ENCODE peak calls at places on chromosome 10, in four cellular contexts. R is IMR-90, P is upper lobe of right lung, J is H1. K is an unnamed sample. For H3K4me1, the result is how much of the 10 kb centered on the place peaks cover.

GRCh38 chr10:30854656-30855055 is 177.0 kb downstream of the ZNF438 start:
- DNase-seq in R (no peak), P (no peak), J (no peak), K (no peak)

GRCh38 chr10:72502581-72502980 is 123.3 kb downstream of the MICU1 start:
- DNase-seq in P (no peak), J (no peak), R (peak), K (no peak)

GRCh38 chr10:114403545-114404161 is 649 bp downstream of the AFAP1L2 start:
- DNase-seq in J (no peak), P (no peak), R (no peak), K (no peak)

GRCh38 chr10:77455538-77455937 is 182.1 kb downstream of the KCNMA1 start:
- DNase-seq in J (no peak), P (no peak), R (peak), K (no peak)

GRCh38 chr10:63423489-63423888 is 42.3 kb downstream of the JMJD1C start:
- DNase-seq in P (no peak), R (peak), J (no peak), K (no peak)

GRCh38 chr10:132404911-132405462 is 8.0 kb downstream of the PWWP2B start:
- DNase-seq in P (peak), R (no peak), J (no peak), K (no peak)

GRCh38 chr10:75379234-75379724 is 22.3 kb downstream of the ZNF503 start:
- DNase-seq in J (no peak), R (no peak), P (no peak), K (no peak)

GRCh38 chr10:36602374-36602773 is 523.0 kb upstream of the ANKRD30A start:
- DNase-seq in J (no peak), P (no peak), R (peak), K (no peak)

GRCh38 chr10:32004161-32004591 is 52.0 kb downstream of the KIF5B start:
- DNase-seq in J (no peak), R (no peak), P (no peak), K (peak)

GRCh38 chr10:43962346-43963191 is 313.9 kb upstream of the ZNF32 start:
- DNase-seq in P (peak), R (peak), J (no peak), K (no peak)

GRCh38 chr10:96413151-96413787 is 54.5 kb upstream of the OPALIN start:
- DNase-seq in R (no peak), J (no peak), P (no peak), K (no peak)

GRCh38 chr10:75408911-75409885 is 7.6 kb upstream of the ZNF503 start:
- DNase-seq in P (peak), R (no peak), J (no peak), K (peak)

GRCh38 chr10:95907454-95908253 is at the start of gene CC2D2B:
- DNase-seq in P (peak), R (peak), J (peak), K (peak)

GRCh38 chr10:70274643-70275042 is 9.2 kb downstream of the NPFFR1 start:
- DNase-seq in P (no peak), J (no peak), R (peak), K (no peak)

GRCh38 chr10:88012627-88013026 is 149.2 kb downstream of the PTEN start:
- DNase-seq in J (no peak), P (no peak), R (no peak), K (no peak)

GRCh38 chr10:1151071-1152033 is 95.2 kb downstream of the WDR37 start:
- DNase-seq in J (no peak), P (peak), R (peak), K (no peak)

GRCh38 chr10:73585223-73585784 is 5.8 kb downstream of the USP54 start:
- DNase-seq in R (peak), P (no peak), J (no peak), K (no peak)

GRCh38 chr10:519716-520401 is 169.6 kb downstream of the DIP2C start:
- DNase-seq in R (no peak), P (peak), J (no peak), K (no peak)

GRCh38 chr10:73226663-73227062 is 20.4 kb downstream of the DNAJC9 start:
- DNase-seq in P (no peak), J (no peak), R (no peak), K (no peak)

GRCh38 chr10:97888641-97889262 is 39.1 kb downstream of the GOLGA7B start:
- DNase-seq in P (peak), J (peak), R (peak), K (no peak)

GRCh38 chr10:128274938-128275337 is 148.7 kb upstream of the MKI67 start:
- DNase-seq in R (no peak), J (no peak), P (no peak), K (no peak)

GRCh38 chr10:73819513-73820093 is 8.2 kb upstream of the NDST2 start:
- DNase-seq in P (peak), J (no peak), R (peak), K (peak)

GRCh38 chr10:84076047-84076388 is 63.3 kb upstream of the GHITM start:
- DNase-seq in P (no peak), R (peak), J (no peak), K (no peak)

GRCh38 chr10:119263966-119264621 is 56.7 kb downstream of the GRK5 start:
- DNase-seq in R (no peak), J (no peak), P (no peak), K (no peak)

GRCh38 chr10:102398172-102399020 is 2.9 kb downstream of the NFKB2 start:
- DNase-seq in R (no peak), J (no peak), P (peak), K (no peak)

GRCh38 chr10:35765039-35765662 is 123.1 kb upstream of the FZD8 start:
- DNase-seq in J (no peak), P (peak), R (no peak), K (peak)

GRCh38 chr10:110392860-110393732 is 88.4 kb upstream of the SMNDC1 start:
- DNase-seq in J (no peak), R (peak), P (no peak), K (peak)

GRCh38 chr10:34748767-34749166 is 66.3 kb downstream of the PARD3 start:
- DNase-seq in R (no peak), P (no peak), J (no peak), K (no peak)

GRCh38 chr10:95531041-95531809 is 29.9 kb downstream of the SORBS1 start:
- DNase-seq in P (no peak), J (no peak), R (no peak), K (no peak)

GRCh38 chr10:72981882-72982529 is 27.4 kb upstream of the PLA2G12B start:
- DNase-seq in R (no peak), J (no peak), P (no peak), K (no peak)

GRCh38 chr10:59896186-59896585 is 10.2 kb downstream of the CCDC6 start:
- DNase-seq in J (no peak), P (no peak), R (no peak), K (no peak)

GRCh38 chr10:80443531-80443974 is 10.6 kb upstream of the TSPAN14 start:
- DNase-seq in R (no peak), J (no peak), P (no peak), K (no peak)

GRCh38 chr10:11165591-11166543 is 148.2 kb downstream of the CELF2 start:
- DNase-seq in P (peak), R (no peak), J (no peak), K (peak)

GRCh38 chr10:49571419-49571818 is 32.5 kb upstream of the ERCC6 start:
- DNase-seq in P (no peak), R (peak), J (no peak), K (no peak)

GRCh38 chr10:62811159-62811875 is 4.8 kb downstream of the EGR2 start:
- DNase-seq in J (no peak), R (no peak), P (no peak), K (no peak)

GRCh38 chr10:107894521-107894920 is 730.0 kb upstream of the SORCS1 start:
- DNase-seq in R (no peak), J (no peak), P (no peak), K (no peak)

GRCh38 chr10:85098835-85099521 is 770.6 kb downstream of the CCSER2 start:
- DNase-seq in R (no peak), J (no peak), P (no peak), K (no peak)

GRCh38 chr10:142371-142770 is 7.1 kb downstream of the ZMYND11 start:
- DNase-seq in R (no peak), P (no peak), J (no peak), K (no peak)

GRCh38 chr10:75058142-75058541 is 53.3 kb upstream of the SAMD8 start:
- DNase-seq in J (no peak), R (no peak), P (no peak), K (no peak)

DNA sequence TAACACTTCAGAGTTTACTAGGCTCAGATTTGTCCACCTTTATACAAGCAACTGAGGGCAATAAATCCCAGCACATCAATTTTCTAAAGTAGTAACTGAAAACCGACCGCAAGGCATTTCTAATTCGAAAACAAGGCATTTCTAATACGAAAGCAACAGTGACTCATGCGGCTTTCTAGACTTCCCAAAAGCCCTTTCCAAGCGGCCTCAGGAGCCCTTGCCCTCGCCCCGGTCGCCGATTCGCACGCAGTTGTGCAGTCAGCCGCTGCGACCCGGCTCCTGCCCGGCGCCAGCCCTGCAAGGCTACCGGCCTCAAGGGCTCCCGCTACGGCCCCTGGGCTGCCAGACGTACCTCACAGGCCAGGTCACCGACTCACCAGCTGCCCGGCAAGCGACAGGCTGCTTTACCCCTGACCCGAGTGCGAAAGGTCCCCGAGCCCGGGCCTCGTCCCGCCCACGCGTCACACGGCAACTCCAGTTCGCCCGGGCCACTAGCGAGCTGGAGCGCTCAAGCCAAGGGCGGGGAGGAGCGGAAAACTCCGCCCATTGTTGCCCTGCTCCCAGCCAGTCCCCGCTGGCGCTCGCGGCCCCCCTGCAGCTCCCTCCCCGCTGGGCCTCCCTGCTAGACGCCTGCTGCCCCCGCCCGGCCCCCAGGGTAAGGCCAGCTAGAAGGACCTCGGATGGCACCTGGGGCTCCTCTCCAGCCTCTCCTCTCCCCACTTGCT is 7.3 kb downstream of the NCOA4 start:
- DNase-seq in R (peak), P (peak), J (peak), K (peak)
- H3K4me1 ChIP-seq in R (under half), P (half or more), J (under half), K (half or more)

DNA sequence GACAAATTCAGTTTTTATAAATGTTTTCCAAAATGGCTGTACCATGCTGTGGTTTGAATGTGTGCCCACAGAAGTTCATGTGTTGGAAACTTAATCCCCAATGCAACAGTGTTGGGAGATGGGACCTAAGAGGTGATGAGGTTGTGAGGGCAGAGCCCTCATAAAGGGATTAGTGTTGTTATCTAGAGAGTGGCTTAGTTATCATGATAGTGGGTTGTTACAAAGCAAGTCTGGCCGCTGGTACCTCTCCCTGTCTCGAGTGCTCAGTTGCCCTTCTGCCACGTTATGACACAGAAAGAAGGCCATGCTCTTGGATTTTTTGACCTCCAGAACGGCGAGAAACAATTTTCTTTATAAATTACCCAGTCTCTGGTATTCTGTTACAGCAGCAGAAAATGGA is 119.0 kb downstream of the BTAF1 start:
- DNase-seq in R (no peak), J (no peak), P (no peak), K (no peak)
- H3K4me1 ChIP-seq in R (under half), J (under half), P (under half), K (under half)

GRCh38 chr10:79434816-79435215 is 10.6 kb downstream of the ZCCHC24 start:
- DNase-seq in J (no peak), P (peak), R (peak), K (no peak)
- H3K4me1 ChIP-seq in J (under half), P (under half), R (half or more), K (under half)

GRCh38 chr10:92240289-92241157 is 50.4 kb downstream of the CPEB3 start:
- DNase-seq in P (no peak), J (no peak), R (peak), K (peak)

GRCh38 chr10:92241158-92241500 is 49.7 kb downstream of the CPEB3 start:
- DNase-seq in R (peak), J (no peak), P (no peak), K (no peak)

GRCh38 chr10:92239185-92239599 is 51.7 kb downstream of the CPEB3 start:
- DNase-seq in P (no peak), R (no peak), J (no peak), K (no peak)

GRCh38 chr10:92238586-92239098 is 52.2 kb downstream of the CPEB3 start:
- DNase-seq in R (peak), P (peak), J (no peak), K (peak)

DNA sequence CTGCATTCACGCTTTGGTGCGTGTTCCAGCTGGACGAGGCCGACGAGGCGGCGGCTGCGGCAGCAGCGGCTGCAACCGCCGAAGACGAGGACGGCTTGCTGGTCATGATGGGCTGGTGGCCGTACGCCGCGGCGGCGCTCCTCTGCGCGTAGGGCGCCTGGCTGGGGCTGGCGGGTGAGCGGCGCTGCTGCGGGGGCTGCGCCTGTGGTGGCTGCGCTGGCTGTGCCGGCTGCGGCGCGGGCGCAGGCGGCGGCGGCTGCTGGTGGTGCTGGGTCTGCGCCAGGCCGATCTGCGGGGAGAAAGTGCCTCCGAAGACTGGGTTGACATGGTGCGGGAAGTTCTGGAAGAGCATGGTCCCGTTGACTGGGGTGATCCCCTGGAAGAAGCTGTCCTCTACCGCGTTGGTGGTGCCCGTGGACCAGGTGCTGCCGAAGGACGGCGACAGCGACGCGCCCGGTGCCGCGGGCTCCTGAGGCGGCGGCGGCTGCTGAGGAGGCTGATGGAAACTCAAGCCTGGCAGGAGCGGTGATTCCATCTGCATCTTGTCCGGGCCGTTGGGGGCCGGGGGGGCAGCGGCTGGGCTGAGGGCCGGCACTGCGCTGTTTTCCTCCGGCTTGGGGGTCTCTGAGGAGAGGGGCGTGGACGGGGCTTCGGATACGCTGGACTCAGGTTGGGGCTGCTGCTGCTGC is 51.1 kb downstream of the CPEB3 start:
- DNase-seq in R (peak), P (peak), J (no peak), K (peak)
- H3K4me1 ChIP-seq in R (under half), P (under half), J (under half), K (under half)

GRCh38 chr10:68334672-68335467 is 2.1 kb upstream of the PBLD start:
- DNase-seq in J (no peak), R (no peak), P (no peak), K (no peak)
- H3K4me1 ChIP-seq in J (under half), R (under half), P (half or more), K (under half)

GRCh38 chr10:25130911-25131310 is 43.9 kb upstream of the GPR158 start:
- DNase-seq in J (no peak), R (peak), P (no peak), K (no peak)
- H3K4me1 ChIP-seq in J (under half), R (under half), P (under half), K (under half)

K was measured in right lobe of liver.